ENCODE peak calls at places on chromosomes 1 and 21, in eight cellular contexts. J, E, B, X, U, V, K and O are unnamed samples.

GRCh38 chr1:35657851-35658250 is 16.5 kb upstream of the PSMB2 start:
- DNase-seq in J (no peak), E (no peak), B (no peak), X (no peak), U (no peak), V (no peak), K (no peak), O (no peak)

GRCh38 chr1:34346128-34346527 is 169.4 kb downstream of the C1orf94 start:
- DNase-seq in J (no peak), E (no peak), B (no peak), X (no peak), U (no peak), V (no peak), K (no peak), O (no peak)

GRCh38 chr1:52059326-52059725 is 3.2 kb downstream of the BTF3L4 start:
- DNase-seq in J (no peak), E (no peak), B (no peak), X (no peak), U (no peak), V (no peak), K (peak), O (no peak)

GRCh38 chr1:204136814-204137213 is 15.0 kb downstream of the ETNK2 start:
- DNase-seq in J (no peak), E (no peak), B (no peak), X (no peak), U (no peak), V (no peak), K (no peak), O (no peak)

GRCh38 chr1:116948642-116949041 is 38.9 kb downstream of the PTGFRN start:
- DNase-seq in J (no peak), E (no peak), B (no peak), X (no peak), U (no peak), V (no peak), K (no peak), O (no peak)

GRCh38 chr1:1306070-1306660 is 1.6 kb downstream of the ACAP3 start:
- DNase-seq in J (no peak), E (peak), B (no peak), X (no peak), U (no peak), V (peak), K (no peak), O (no peak)

GRCh38 chr1:51331206-51332100 is 1.1 kb upstream of the TTC39A start:
- DNase-seq in J (no peak), E (peak), B (no peak), X (no peak), U (peak), V (peak), K (no peak), O (peak)

GRCh38 chr1:54506594-54506993 is 41.4 kb upstream of the ACOT11 start:
- DNase-seq in J (no peak), E (no peak), B (no peak), X (no peak), U (no peak), V (no peak), K (no peak), O (no peak)

GRCh38 chr1:161020573-161021167 is at the start of gene F11R:
- DNase-seq in J (no peak), E (peak), B (no peak), X (no peak), U (no peak), V (peak), K (no peak), O (peak)

GRCh38 chr1:22078133-22078532 is 25.6 kb downstream of the CDC42 start:
- DNase-seq in J (no peak), E (no peak), B (no peak), X (no peak), U (no peak), V (no peak), K (no peak), O (no peak)

GRCh38 chr1:107698161-107698560 is 266.8 kb downstream of the VAV3 start:
- DNase-seq in J (no peak), E (no peak), B (no peak), X (no peak), U (no peak), V (no peak), K (no peak), O (no peak)

GRCh38 chr21:46155514-46156377 is at the start of gene FTCD:
- DNase-seq in J (no peak), E (no peak), B (no peak), X (no peak), U (peak), V (no peak), K (no peak), O (no peak)

GRCh38 chr1:15152318-15153183 is 996 bp upstream of the TMEM51 start:
- DNase-seq in J (no peak), E (peak), B (no peak), X (no peak), U (peak), V (peak), K (peak), O (peak)

GRCh38 chr1:55444660-55445059 is 229.5 kb upstream of the USP24 start:
- DNase-seq in J (no peak), E (no peak), B (no peak), X (no peak), U (no peak), V (no peak), K (no peak), O (no peak)